ENCODE peak calls at places on chromosomes 5 and 9, in five cellular contexts. One of them, this sample, is unnamed.

GRCh38 chr9:90882991-90883600 is 81.5 kb downstream of the SYK start:
- DNase-seq in IMR-90: no peak
- DNase-seq in HepG2: no peak
- DNase-seq in GM12878: no peak
- DNase-seq in SK-N-SH: no peak
- DNase-seq in this sample: no peak

GRCh38 chr9:81562221-81563019 is 126.9 kb downstream of the TLE1 start:
- DNase-seq in IMR-90: peak; percentile 82
- DNase-seq in HepG2: peak; percentile 73
- DNase-seq in GM12878: no peak
- DNase-seq in SK-N-SH: no peak
- DNase-seq in this sample: no peak

GRCh38 chr5:128498844-128499455 is 39.1 kb downstream of the FBN2 start:
- DNase-seq in IMR-90: peak; percentile 79
- DNase-seq in HepG2: no peak
- DNase-seq in GM12878: no peak
- DNase-seq in SK-N-SH: peak; percentile 7
- DNase-seq in this sample: no peak

GRCh38 chr5:176733586-176734262 is 76.6 kb upstream of the UNC5A start:
- DNase-seq in IMR-90: no peak
- DNase-seq in HepG2: no peak
- DNase-seq in GM12878: no peak
- DNase-seq in SK-N-SH: peak; percentile 42
- DNase-seq in this sample: no peak

GRCh38 chr5:7642029-7642428 is 208.9 kb downstream of the CFAP90 start:
- DNase-seq in IMR-90: no peak
- DNase-seq in HepG2: no peak
- DNase-seq in GM12878: no peak
- DNase-seq in SK-N-SH: no peak
- DNase-seq in this sample: no peak

GRCh38 chr9:1929722-1930621 is 85.2 kb upstream of the SMARCA2 start:
- DNase-seq in IMR-90: no peak
- DNase-seq in HepG2: no peak
- DNase-seq in GM12878: peak; percentile 84
- DNase-seq in SK-N-SH: no peak
- DNase-seq in this sample: no peak

GRCh38 chr9:81634915-81635516 is 54.3 kb downstream of the TLE1 start:
- DNase-seq in IMR-90: peak; percentile 79
- DNase-seq in HepG2: peak; percentile 66
- DNase-seq in GM12878: no peak
- DNase-seq in SK-N-SH: no peak
- DNase-seq in this sample: no peak

GRCh38 chr9:89954229-89954628 is 349.4 kb downstream of the GADD45G start:
- DNase-seq in IMR-90: no peak
- DNase-seq in HepG2: no peak
- DNase-seq in GM12878: no peak
- DNase-seq in SK-N-SH: peak; percentile 65
- DNase-seq in this sample: no peak

GRCh38 chr5:132026516-132027008 is 15.1 kb upstream of the ACSL6 start:
- DNase-seq in IMR-90: no peak
- DNase-seq in HepG2: no peak
- DNase-seq in GM12878: no peak
- DNase-seq in SK-N-SH: no peak
- DNase-seq in this sample: no peak

GRCh38 chr5:143509758-143510221 is 106.3 kb upstream of the NR3C1 start:
- DNase-seq in IMR-90: no peak
- DNase-seq in HepG2: no peak
- DNase-seq in GM12878: peak; percentile 70
- DNase-seq in SK-N-SH: no peak
- DNase-seq in this sample: no peak

GRCh38 chr5:68973696-68974095 is 120.1 kb upstream of the SLC30A5 start:
- DNase-seq in IMR-90: no peak
- DNase-seq in HepG2: no peak
- DNase-seq in GM12878: no peak
- DNase-seq in SK-N-SH: no peak
- DNase-seq in this sample: no peak

GRCh38 chr5:143014017-143014651 is 244.0 kb downstream of the ARHGAP26 start:
- DNase-seq in IMR-90: no peak
- DNase-seq in HepG2: no peak
- DNase-seq in GM12878: no peak
- DNase-seq in SK-N-SH: peak; percentile 27
- DNase-seq in this sample: peak; percentile 63

GRCh38 chr9:86354882-86355399 is 731 bp upstream of the TUT7 start:
- DNase-seq in IMR-90: no peak
- DNase-seq in HepG2: peak; percentile 12
- DNase-seq in GM12878: no peak
- DNase-seq in SK-N-SH: peak; percentile 36
- DNase-seq in this sample: peak; percentile 20

GRCh38 chr5:141476132-141476909 is 555 bp downstream of the PCDHGC3 start:
- DNase-seq in IMR-90: peak; percentile 85
- DNase-seq in HepG2: no peak
- DNase-seq in GM12878: no peak
- DNase-seq in SK-N-SH: peak; percentile 65
- DNase-seq in this sample: no peak

GRCh38 chr9:137006116-137007003 is 10.0 kb upstream of the CLIC3 start:
- DNase-seq in IMR-90: peak; percentile 9
- DNase-seq in HepG2: no peak
- DNase-seq in GM12878: no peak
- DNase-seq in SK-N-SH: no peak
- DNase-seq in this sample: no peak

GRCh38 chr5:148855249-148856008 is 29.0 kb downstream of the ADRB2 start:
- DNase-seq in IMR-90: no peak
- DNase-seq in HepG2: no peak
- DNase-seq in GM12878: no peak
- DNase-seq in SK-N-SH: no peak
- DNase-seq in this sample: no peak

GRCh38 chr9:76691761-76692313 is 72.4 kb upstream of the PCA3 start:
- DNase-seq in IMR-90: no peak
- DNase-seq in HepG2: no peak
- DNase-seq in GM12878: no peak
- DNase-seq in SK-N-SH: no peak
- DNase-seq in this sample: no peak

GRCh38 chr5:61311836-61312808 is 19.9 kb upstream of the ZSWIM6 start:
- DNase-seq in IMR-90: peak; percentile 91
- DNase-seq in HepG2: no peak
- DNase-seq in GM12878: no peak
- DNase-seq in SK-N-SH: no peak
- DNase-seq in this sample: no peak

GRCh38 chr5:179385892-179386291 is 40.6 kb upstream of the ADAMTS2 start:
- DNase-seq in IMR-90: no peak
- DNase-seq in HepG2: no peak
- DNase-seq in GM12878: no peak
- DNase-seq in SK-N-SH: peak; percentile 3
- DNase-seq in this sample: no peak

GRCh38 chr9:114259800-114260523 is 62.9 kb upstream of the ORM1 start:
- DNase-seq in IMR-90: no peak
- DNase-seq in HepG2: no peak
- DNase-seq in GM12878: no peak
- DNase-seq in SK-N-SH: peak; percentile 92
- DNase-seq in this sample: no peak

GRCh38 chr9:99299214-99300102 is 77.4 kb downstream of the SEC61B start:
- DNase-seq in IMR-90: peak; percentile 83
- DNase-seq in HepG2: peak; percentile 7
- DNase-seq in GM12878: no peak
- DNase-seq in SK-N-SH: peak; percentile 68
- DNase-seq in this sample: no peak

GRCh38 chr9:100408541-100409175 is 18.3 kb upstream of the MSANTD3 start:
- DNase-seq in IMR-90: no peak
- DNase-seq in HepG2: no peak
- DNase-seq in GM12878: no peak
- DNase-seq in SK-N-SH: no peak
- DNase-seq in this sample: no peak

GRCh38 chr9:123686849-123687233 is 243.1 kb downstream of the DENND1A start:
- DNase-seq in IMR-90: no peak
- DNase-seq in HepG2: no peak
- DNase-seq in GM12878: no peak
- DNase-seq in SK-N-SH: no peak
- DNase-seq in this sample: no peak

DNA sequence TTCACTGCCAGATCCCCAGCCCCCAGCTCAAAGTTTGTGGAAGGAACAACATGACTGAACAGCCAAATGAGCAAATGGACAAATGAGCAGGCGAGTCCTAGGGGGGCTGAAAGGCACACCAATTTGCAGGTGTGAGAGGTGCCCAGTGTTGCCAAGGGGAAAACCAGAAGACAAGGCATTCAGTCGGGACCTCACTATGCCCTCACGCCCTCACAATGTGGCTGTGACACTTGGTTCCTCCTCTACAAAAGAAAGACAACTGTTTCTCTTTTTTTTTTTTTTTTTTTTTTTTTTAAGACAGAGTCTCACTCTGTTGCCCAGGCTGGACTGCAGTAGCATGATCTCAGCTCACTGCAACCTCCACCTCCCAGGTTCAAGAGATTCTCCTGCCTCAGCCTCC is 28.0 kb downstream of the TNIP1 start:
- DNase-seq in IMR-90: no peak
- DNase-seq in HepG2: no peak
- DNase-seq in GM12878: no peak
- DNase-seq in SK-N-SH: no peak
- DNase-seq in this sample: no peak
- TF ChIP-seq MXI1 in IMR-90: no peak
- TF ChIP-seq MXI1 in HepG2: no peak
- TF ChIP-seq MXI1 in GM12878: no peak
- TF ChIP-seq MXI1 in SK-N-SH: no peak
- TF ChIP-seq MXI1 in this sample: no peak

DNA sequence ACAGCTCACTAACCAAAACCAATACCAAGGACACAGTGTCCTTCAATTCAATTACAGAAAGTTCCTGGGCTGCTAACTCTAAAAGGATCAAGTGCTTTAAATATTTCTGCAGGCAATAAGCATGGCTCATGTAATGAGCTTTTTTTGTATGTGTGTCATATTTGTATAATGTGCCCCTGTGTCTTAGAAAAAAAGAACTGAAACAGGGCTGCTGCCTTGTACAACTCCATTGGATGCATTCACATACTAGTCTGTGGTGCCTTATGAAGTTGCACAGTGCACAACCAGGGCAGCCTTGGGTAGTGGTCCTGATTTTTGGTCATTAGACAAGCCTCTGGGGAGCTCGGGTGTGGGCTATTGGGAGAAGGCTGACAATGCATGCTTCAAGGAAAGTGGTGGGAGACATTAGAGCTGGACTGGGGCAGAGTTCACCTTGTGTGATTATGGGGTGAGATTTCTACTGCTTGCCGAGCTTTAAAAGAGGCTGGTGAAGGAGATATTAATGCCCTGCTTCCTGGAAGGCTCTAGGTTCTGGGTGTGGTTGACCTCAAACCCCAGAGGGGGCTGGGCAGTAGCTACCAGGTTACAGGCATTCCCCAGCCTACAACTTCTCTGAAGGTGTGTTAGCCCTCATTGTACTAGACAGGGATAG is 3.6 kb upstream of the CPEB4 start:
- DNase-seq in IMR-90: no peak
- DNase-seq in HepG2: no peak
- DNase-seq in GM12878: peak; percentile 67
- DNase-seq in SK-N-SH: no peak
- DNase-seq in this sample: peak; percentile 85
- TF ChIP-seq MXI1 in IMR-90: no peak
- TF ChIP-seq MXI1 in HepG2: no peak
- TF ChIP-seq MXI1 in GM12878: no peak
- TF ChIP-seq MXI1 in SK-N-SH: no peak
- TF ChIP-seq MXI1 in this sample: no peak

DNA sequence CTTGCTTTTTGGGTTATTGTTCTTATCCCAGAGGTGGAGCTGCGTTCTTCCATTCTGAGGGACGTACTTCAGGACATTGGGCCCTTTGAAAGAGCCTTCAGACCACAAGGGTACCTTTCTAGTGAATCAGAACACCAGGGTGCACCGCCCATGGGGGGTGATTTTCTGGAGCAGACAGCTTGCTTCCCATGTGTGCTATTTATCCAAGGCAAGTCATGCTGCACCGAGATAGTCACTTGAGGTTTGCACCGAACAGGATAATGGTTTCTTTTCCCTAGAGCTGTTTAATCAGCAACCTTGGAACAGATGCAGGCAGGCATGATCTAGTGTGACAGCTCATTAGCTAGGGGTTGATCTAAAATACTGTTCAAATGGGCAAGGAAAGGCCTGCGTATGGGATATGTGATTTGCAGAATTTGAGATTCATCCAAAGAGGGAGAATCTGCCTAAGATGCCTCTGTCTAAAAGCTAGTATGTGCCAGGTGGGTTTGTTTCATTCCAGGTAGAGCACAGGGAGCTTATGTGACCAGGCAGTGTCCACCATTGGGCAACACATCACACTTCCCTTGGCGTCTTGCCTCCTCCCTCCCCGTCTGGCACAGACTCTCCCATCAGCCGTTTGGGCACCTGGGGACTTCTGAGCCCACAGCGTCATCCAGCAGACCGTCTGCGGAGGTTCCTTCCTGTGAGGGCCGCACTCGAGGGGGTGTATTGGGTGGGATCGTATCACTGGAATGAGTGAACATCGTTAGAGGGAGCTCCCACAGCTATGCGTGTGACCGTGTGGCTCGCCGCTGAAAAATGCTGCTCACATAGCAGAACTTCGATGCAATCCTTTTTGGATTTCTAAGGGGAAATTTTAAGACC is 23.0 kb downstream of the ABL1 start:
- DNase-seq in IMR-90: peak; percentile 97
- DNase-seq in HepG2: no peak
- DNase-seq in GM12878: no peak
- DNase-seq in SK-N-SH: no peak
- DNase-seq in this sample: no peak
- TF ChIP-seq MXI1 in IMR-90: no peak
- TF ChIP-seq MXI1 in HepG2: no peak
- TF ChIP-seq MXI1 in GM12878: no peak
- TF ChIP-seq MXI1 in SK-N-SH: no peak
- TF ChIP-seq MXI1 in this sample: no peak

GRCh38 chr9:130310456-130310855 is 44.9 kb downstream of the HMCN2 start:
- DNase-seq in IMR-90: no peak
- DNase-seq in HepG2: no peak
- DNase-seq in GM12878: no peak
- DNase-seq in SK-N-SH: no peak
- DNase-seq in this sample: no peak

GRCh38 chr9:130306826-130307666 is 41.5 kb downstream of the HMCN2 start:
- DNase-seq in IMR-90: no peak
- DNase-seq in HepG2: no peak
- DNase-seq in GM12878: no peak
- DNase-seq in SK-N-SH: no peak
- DNase-seq in this sample: no peak

GRCh38 chr9:130307667-130307943 is 42.0 kb downstream of the HMCN2 start:
- DNase-seq in IMR-90: no peak
- DNase-seq in HepG2: no peak
- DNase-seq in GM12878: no peak
- DNase-seq in SK-N-SH: no peak
- DNase-seq in this sample: no peak

GRCh38 chr9:130309689-130310455 is 44.3 kb downstream of the HMCN2 start:
- DNase-seq in IMR-90: no peak
- DNase-seq in HepG2: no peak
- DNase-seq in GM12878: no peak
- DNase-seq in SK-N-SH: no peak
- DNase-seq in this sample: no peak

DNA sequence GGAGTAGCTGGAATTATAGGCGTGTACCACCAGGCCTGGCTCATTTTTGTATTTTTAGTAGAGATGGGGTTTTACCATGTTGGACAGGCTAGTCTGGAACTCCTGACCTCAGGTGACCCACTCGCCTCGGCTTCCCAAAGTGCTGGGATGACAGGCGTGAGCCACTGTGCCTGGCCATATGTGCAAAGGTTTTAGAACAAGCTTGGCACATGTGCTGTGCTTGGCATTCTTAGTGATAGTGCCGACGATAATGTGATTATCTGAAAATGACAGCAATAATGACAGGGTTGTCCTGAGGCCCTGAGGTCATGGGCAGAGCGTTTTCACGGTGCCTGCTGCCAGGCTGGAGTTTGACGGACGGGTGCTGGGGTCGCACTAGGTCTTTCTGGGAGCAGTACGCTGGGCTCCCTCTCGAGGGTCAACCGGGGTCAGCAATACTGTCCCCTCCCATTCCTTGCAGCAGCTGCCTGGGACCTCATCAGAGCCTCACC is 42.6 kb downstream of the HMCN2 start:
- DNase-seq in IMR-90: no peak
- DNase-seq in HepG2: no peak
- DNase-seq in GM12878: no peak
- DNase-seq in SK-N-SH: peak; percentile 83
- DNase-seq in this sample: no peak
- TF ChIP-seq MXI1 in IMR-90: no peak
- TF ChIP-seq MXI1 in HepG2: no peak
- TF ChIP-seq MXI1 in GM12878: no peak
- TF ChIP-seq MXI1 in SK-N-SH: peak; percentile 87
- TF ChIP-seq MXI1 in this sample: no peak